ENCODE peak calls at places on chromosomes 12 and 14, in six cellular contexts. Q is GM12878, R is SK-N-SH, D is HCT116, M is H1, H is K562. X is an unnamed sample.
A peak's percentile ranks its signal among the peaks of the same experiment; 100 is the strongest.

GRCh38 chr14:23578560-23579310 is at the start of gene JPH4:
- DNase-seq in Q (no peak), R (peak; percentile 89), D (no peak), M (no peak), H (peak; percentile 28), X (no peak)

GRCh38 chr12:27031531-27031930 is 9.2 kb downstream of the MED21 start:
- DNase-seq in Q (no peak), R (no peak), D (no peak), M (no peak), H (no peak), X (no peak)

GRCh38 chr12:6110006-6110405 is 14.5 kb downstream of the VWF start:
- DNase-seq in Q (no peak), R (no peak), D (no peak), M (no peak), H (no peak), X (no peak)

GRCh38 chr14:102824832-102825231 is 47.6 kb downstream of the TRAF3 start:
- DNase-seq in Q (no peak), R (no peak), D (no peak), M (no peak), H (no peak), X (no peak)

GRCh38 chr12:63930971-63931370 is 86.5 kb downstream of the SRGAP1 start:
- DNase-seq in Q (no peak), R (no peak), D (no peak), M (no peak), H (no peak), X (no peak)

GRCh38 chr14:73462078-73462715 is 3.9 kb upstream of the NUMB start:
- DNase-seq in Q (no peak), R (peak; percentile 62), D (no peak), M (no peak), H (peak; percentile 45), X (peak; percentile 97)

GRCh38 chr14:102731871-102732800 is 45.1 kb upstream of the TRAF3 start:
- DNase-seq in Q (no peak), R (no peak), D (no peak), M (no peak), H (no peak), X (no peak)

GRCh38 chr12:54431911-54432814 is 13.1 kb upstream of the ITGA5 start:
- DNase-seq in Q (no peak), R (no peak), D (no peak), M (no peak), H (peak; percentile 89), X (no peak)

GRCh38 chr14:35384386-35385041 is 20.0 kb downstream of the NFKBIA start:
- DNase-seq in Q (no peak), R (no peak), D (no peak), M (no peak), H (no peak), X (peak; percentile 68)

GRCh38 chr12:125079943-125080645 is 14.9 kb downstream of the AACS start:
- DNase-seq in Q (no peak), R (no peak), D (no peak), M (no peak), H (no peak), X (no peak)

GRCh38 chr12:61923152-61923551 is 337.1 kb upstream of the USP15 start:
- DNase-seq in Q (no peak), R (no peak), D (no peak), M (no peak), H (no peak), X (no peak)

GRCh38 chr12:111773801-111774551 is 7.2 kb downstream of the ALDH2 start:
- DNase-seq in Q (no peak), R (no peak), D (no peak), M (no peak), H (no peak), X (peak; percentile 89)

GRCh38 chr12:48972213-48973021 is 882 bp upstream of the WNT10B start:
- DNase-seq in Q (no peak), R (peak; percentile 38), D (no peak), M (no peak), H (no peak), X (no peak)

GRCh38 chr14:34971801-34972200 is 11.0 kb upstream of the SRP54 start:
- DNase-seq in Q (no peak), R (no peak), D (no peak), M (no peak), H (no peak), X (no peak)

GRCh38 chr14:89214221-89214965 is 202.6 kb downstream of the FOXN3 start:
- DNase-seq in Q (no peak), R (peak; percentile 36), D (no peak), M (no peak), H (no peak), X (peak; percentile 86)

GRCh38 chr14:70018713-70019201 is 139.5 kb downstream of the SMOC1 start:
- DNase-seq in Q (no peak), R (no peak), D (no peak), M (no peak), H (no peak), X (no peak)

GRCh38 chr14:60656755-60657608 is 7.7 kb upstream of the SIX1 start:
- DNase-seq in Q (peak; percentile 31), R (peak; percentile 71), D (no peak), M (no peak), H (no peak), X (peak; percentile 58)

GRCh38 chr12:129371268-129371667 is 518.0 kb downstream of the GLT1D1 start:
- DNase-seq in Q (no peak), R (no peak), D (no peak), M (no peak), H (no peak), X (no peak)

GRCh38 chr12:79681008-79681590 is 9.7 kb downstream of the PAWR start:
- DNase-seq in Q (no peak), R (no peak), D (no peak), M (no peak), H (no peak), X (no peak)

GRCh38 chr14:93337143-93337753 is 4.4 kb upstream of the BTBD7 start:
- DNase-seq in Q (no peak), R (no peak), D (no peak), M (no peak), H (no peak), X (no peak)

GRCh38 chr12:27988594-27989233 is 16.2 kb upstream of the PTHLH start:
- DNase-seq in Q (no peak), R (no peak), D (no peak), M (no peak), H (no peak), X (no peak)

GRCh38 chr14:90521930-90522483 is 125.2 kb downstream of the CALM1 start:
- DNase-seq in Q (no peak), R (no peak), D (no peak), M (no peak), H (no peak), X (no peak)

GRCh38 chr12:41795910-41796309 is 348.8 kb downstream of the GXYLT1 start:
- DNase-seq in Q (no peak), R (peak; percentile 13), D (peak; percentile 4), M (peak; percentile 34), H (no peak), X (no peak)

GRCh38 chr12:53244337-53244736 is 12.3 kb upstream of the RARG start:
- DNase-seq in Q (no peak), R (peak; percentile 56), D (no peak), M (no peak), H (peak; percentile 53), X (no peak)

GRCh38 chr14:102994689-102995088 is 62.7 kb downstream of the CDC42BPB start:
- DNase-seq in Q (no peak), R (no peak), D (no peak), M (no peak), H (no peak), X (no peak)

GRCh38 chr12:111812881-111813741 is 28.9 kb upstream of the MAPKAPK5 start:
- DNase-seq in Q (peak; percentile 44), R (peak; percentile 85), D (peak; percentile 76), M (peak; percentile 50), H (peak; percentile 85), X (peak; percentile 80)

GRCh38 chr12:104859144-104859543 is 98.9 kb downstream of the SLC41A2 start:
- DNase-seq in Q (no peak), R (no peak), D (no peak), M (no peak), H (no peak), X (no peak)

GRCh38 chr14:65228436-65228835 is 126.1 kb upstream of the MAX start:
- DNase-seq in Q (peak; percentile 92), R (no peak), D (no peak), M (no peak), H (no peak), X (no peak)

GRCh38 chr12:110179291-110179690 is 55.1 kb downstream of the IFT81 start:
- DNase-seq in Q (no peak), R (no peak), D (no peak), M (no peak), H (no peak), X (no peak)

GRCh38 chr12:13499008-13499407 is 302.5 kb downstream of the EMP1 start:
- DNase-seq in Q (no peak), R (no peak), D (no peak), M (no peak), H (no peak), X (no peak)

GRCh38 chr12:125161712-125162023 is 96.4 kb downstream of the AACS start:
- DNase-seq in Q (no peak), R (no peak), D (no peak), M (no peak), H (no peak), X (no peak)

DNA sequence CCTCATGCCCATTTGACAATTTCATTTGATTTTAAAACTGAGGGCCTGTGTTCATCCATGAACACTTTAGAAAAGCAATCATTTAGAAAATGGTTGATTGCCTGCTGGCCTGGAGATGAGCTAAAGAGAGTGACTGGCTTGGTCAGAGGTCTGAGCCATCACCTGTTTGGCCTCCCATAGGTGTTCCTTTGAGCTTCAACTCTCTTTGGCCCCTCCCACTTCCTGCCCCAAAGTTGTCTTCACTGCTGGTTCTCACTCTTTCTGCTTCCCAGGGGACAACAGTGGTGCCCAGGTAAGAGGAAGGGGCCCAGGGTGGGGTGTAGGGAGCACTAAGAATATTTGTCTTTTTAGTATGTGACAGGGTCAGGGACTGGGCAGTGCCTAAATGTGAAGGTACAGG is 4.9 kb upstream of the TCP11L2 start:
- DNase-seq in Q (no peak), R (no peak), D (no peak), M (no peak), H (no peak), X (no peak)
- TF ChIP-seq JUND in Q (no peak), R (no peak), D (no peak), M (no peak), H (no peak), X (no peak)

GRCh38 chr12:31832740-31833540 is 104.1 kb upstream of the AMN1 start:
- DNase-seq in Q (peak; percentile 73), R (no peak), D (no peak), M (no peak), H (no peak), X (no peak)
- H3K4me2 ChIP-seq in Q (peak overlapping the region; percentile 26), R (no peak overlapping the region), D (no peak overlapping the region), M (no peak overlapping the region), H (peak overlapping the region; percentile 49), X (no peak overlapping the region)

GRCh38 chr14:50775357-50775756 is 55.6 kb downstream of the NIN start:
- DNase-seq in Q (no peak), R (no peak), D (no peak), M (no peak), H (no peak), X (no peak)
- TF ChIP-seq JUND in Q (no peak), R (peak; percentile 81), D (no peak), M (no peak), H (no peak), X (no peak)

GRCh38 chr14:49492151-49492550 is 94.0 kb downstream of the RPS29 start:
- DNase-seq in Q (no peak), R (no peak), D (no peak), M (no peak), H (no peak), X (no peak)

GRCh38 chr14:49497267-49497666 is 88.9 kb downstream of the RPS29 start:
- DNase-seq in Q (no peak), R (no peak), D (no peak), M (no peak), H (no peak), X (no peak)

GRCh38 chr14:49497725-49498348 is 88.3 kb downstream of the RPS29 start:
- DNase-seq in Q (peak; percentile 21), R (peak; percentile 52), D (peak; percentile 72), M (no peak), H (peak; percentile 57), X (peak; percentile 70)
- H3K4me2 ChIP-seq in Q (no peak overlapping the region), R (no peak overlapping the region), D (no peak overlapping the region), M (no peak overlapping the region), H (no peak overlapping the region), X (no peak overlapping the region)

X was measured in HepG2.